ENCODE peak calls at places on chromosome 16, in ten cellular contexts. S is dorsolateral prefrontal cortex, U is prostate gland, Y is ovary, P is testis, Q is AG04450, G is tibial artery, I is right lobe of liver, O is psoas muscle, W is heart right ventricle. Z is an unnamed sample.
A peak's percentile ranks its signal among the peaks of the same experiment; 100 is the strongest.

GRCh38 chr16:77262971-77263370 is 63.8 kb downstream of the SYCE1L start:
- DNase-seq in P (no peak), O (no peak), Q (no peak), W (no peak), S (no peak), G (no peak), Y (no peak), U (no peak), I (no peak), Z (no peak)

GRCh38 chr16:12406840-12407690 is 396.6 kb downstream of the CPPED1 start:
- DNase-seq in U (no peak), P (no peak), W (no peak), Q (no peak), O (no peak), Y (no peak), G (no peak), S (no peak), I (no peak), Z (no peak)

GRCh38 chr16:67718668-67719047 is 458 bp downstream of the GFOD2 start:
- DNase-seq in W (no peak), S (no peak), U (no peak), O (no peak), P (peak; percentile 20), G (no peak), I (no peak), Q (no peak), Y (no peak), Z (no peak)

GRCh38 chr16:66512589-66513404 is 37.1 kb downstream of the TK2 start:
- DNase-seq in O (no peak), Y (no peak), Q (no peak), G (peak; percentile 67), S (no peak), U (no peak), P (no peak), W (no peak), I (peak; percentile 67), Z (no peak)

GRCh38 chr16:57115504-57116182 is 23.3 kb downstream of the CPNE2 start:
- DNase-seq in Q (no peak), G (peak; percentile 59), I (peak; percentile 70), W (peak; percentile 80), P (peak; percentile 81), U (peak; percentile 32), O (peak; percentile 68), S (peak; percentile 90), Y (peak; percentile 49), Z (peak; percentile 51)

GRCh38 chr16:84239910-84240309 is at the start of gene KCNG4:
- DNase-seq in O (no peak), W (no peak), Y (no peak), U (no peak), G (no peak), I (no peak), Q (no peak), S (no peak), P (no peak), Z (no peak)

GRCh38 chr16:29993903-29994612 is 1.4 kb downstream of the HIRIP3 start:
- DNase-seq in W (no peak), U (no peak), I (no peak), P (no peak), Q (no peak), Y (no peak), S (no peak), O (no peak), G (no peak), Z (no peak)

GRCh38 chr16:53692146-53692545 is 11.5 kb downstream of the RPGRIP1L start:
- DNase-seq in Q (no peak), P (no peak), G (no peak), W (no peak), O (no peak), I (no peak), Y (no peak), U (no peak), S (no peak), Z (no peak)

GRCh38 chr16:12538667-12539081 is 265.0 kb downstream of the CPPED1 start:
- DNase-seq in W (no peak), G (no peak), Y (no peak), O (no peak), Q (no peak), S (no peak), U (no peak), I (no peak), P (no peak), Z (no peak)

GRCh38 chr16:31090540-31090939 is 1.8 kb upstream of the PRSS53 start:
- DNase-seq in G (no peak), Q (no peak), O (peak; percentile 24), Y (no peak), W (no peak), S (no peak), I (no peak), P (no peak), U (no peak), Z (no peak)

GRCh38 chr16:31094088-31094423 is 541 bp downstream of the VKORC1 start:
- DNase-seq in U (no peak), W (no peak), G (peak; percentile 32), I (peak; percentile 52), O (no peak), P (peak; percentile 53), Q (no peak), Y (no peak), S (no peak), Z (no peak)

GRCh38 chr16:31092330-31092729 is 2.3 kb downstream of the VKORC1 start:
- DNase-seq in W (no peak), G (no peak), P (no peak), U (no peak), Q (no peak), O (peak; percentile 25), Y (no peak), S (no peak), I (no peak), Z (no peak)

GRCh38 chr16:31093132-31093703 is 1.4 kb downstream of the VKORC1 start:
- DNase-seq in Y (no peak), U (no peak), W (no peak), G (no peak), I (peak; percentile 82), O (peak; percentile 59), Q (no peak), P (no peak), S (no peak), Z (peak; percentile 23)

GRCh38 chr16:31094424-31095120 is at the start of gene VKORC1:
- DNase-seq in S (peak; percentile 96), Y (peak; percentile 94), U (peak; percentile 96), I (peak; percentile 98), P (peak; percentile 97), Q (peak; percentile 92), O (peak; percentile 97), G (peak; percentile 96), W (peak; percentile 93), Z (peak; percentile 94)
- H3K27ac ChIP-seq in S (peak within 1 kb of the TSS; percentile 94), Y (peak within 1 kb of the TSS; percentile 83), U (peak within 1 kb of the TSS; percentile 82), I (peak within 1 kb of the TSS; percentile 90), P (peak within 1 kb of the TSS; percentile 82), Q (peak within 1 kb of the TSS; percentile 81), O (peak within 1 kb of the TSS; percentile 94), G (peak within 1 kb of the TSS; percentile 97), W (peak within 1 kb of the TSS; percentile 51), Z (peak within 1 kb of the TSS; percentile 84)

DNA sequence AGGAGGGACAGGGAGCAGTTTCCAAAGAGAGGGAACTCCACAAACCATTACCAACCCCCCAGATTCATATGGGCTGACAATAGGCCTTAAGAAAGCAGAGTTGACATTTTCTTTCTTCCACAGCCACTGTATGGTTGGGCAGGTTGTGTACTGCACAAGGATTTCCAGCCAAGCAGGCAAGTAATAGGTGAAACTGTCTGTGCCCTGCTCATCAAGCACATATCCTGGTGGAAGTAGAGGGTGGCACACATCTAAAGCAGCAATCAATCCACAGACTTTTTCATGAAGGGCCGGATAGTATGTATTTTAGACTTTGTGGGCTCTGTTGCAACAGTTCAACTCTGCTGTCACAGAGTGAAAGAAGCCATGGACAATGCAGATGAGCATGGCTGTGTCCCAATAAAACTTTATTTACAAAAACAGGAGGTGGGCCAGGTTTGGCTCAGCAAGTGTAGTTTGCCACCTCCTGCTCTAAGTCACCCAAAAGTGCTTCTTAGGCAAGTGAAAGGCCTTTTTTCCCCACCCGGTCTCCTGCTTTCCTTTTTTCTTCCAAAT is 63.4 kb downstream of the SNX20 start:
- DNase-seq in Q (no peak), Y (no peak), I (no peak), G (no peak), O (no peak), S (no peak), P (no peak), W (no peak), U (no peak), Z (no peak)
- H3K27ac ChIP-seq in Q (no peak overlapping the region), Y (no peak overlapping the region), I (no peak overlapping the region), G (peak overlapping the region; percentile 31), O (no peak overlapping the region), S (no peak overlapping the region), P (no peak overlapping the region), W (no peak overlapping the region), U (no peak overlapping the region), Z (no peak overlapping the region)

GRCh38 chr16:55630774-55631173 is 25.0 kb upstream of the SLC6A2 start:
- DNase-seq in S (no peak), I (no peak), G (no peak), U (no peak), Q (no peak), O (no peak), Y (no peak), W (no peak), P (no peak), Z (no peak)

GRCh38 chr16:55632259-55632658 is 23.5 kb upstream of the SLC6A2 start:
- DNase-seq in Q (no peak), P (no peak), W (no peak), Y (no peak), G (no peak), O (no peak), S (no peak), U (no peak), I (no peak), Z (no peak)

GRCh38 chr16:55638256-55638655 is 17.5 kb upstream of the SLC6A2 start:
- DNase-seq in S (no peak), O (no peak), Y (no peak), P (no peak), I (no peak), Q (no peak), W (no peak), G (no peak), U (no peak), Z (no peak)

GRCh38 chr16:55628306-55628968 is 27.4 kb upstream of the SLC6A2 start:
- DNase-seq in Y (no peak), I (no peak), P (no peak), Q (no peak), U (no peak), G (no peak), W (no peak), O (no peak), S (no peak), Z (no peak)

DNA sequence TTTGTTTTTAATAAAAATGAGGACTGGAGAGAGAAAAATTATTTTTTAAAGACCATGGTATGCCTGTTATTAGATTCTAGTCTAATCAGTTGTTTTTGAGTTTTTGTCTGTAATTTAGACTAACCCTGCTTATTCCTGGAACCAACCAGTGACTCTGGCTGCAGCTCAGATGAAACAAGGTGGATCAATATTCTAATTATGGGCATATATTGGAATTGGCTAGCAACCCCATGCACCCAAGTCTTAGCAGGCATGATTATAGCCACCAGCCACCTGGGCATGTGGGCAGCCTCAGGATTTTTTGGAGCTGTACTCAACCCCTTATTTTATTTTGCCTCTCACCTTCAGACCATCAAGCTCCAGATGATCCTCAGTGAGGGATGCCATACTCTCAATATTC is 21.6 kb upstream of the SLC6A2 start:
- DNase-seq in W (no peak), Y (no peak), G (no peak), O (no peak), U (no peak), I (no peak), P (no peak), Q (no peak), S (no peak), Z (no peak)
- H3K27ac ChIP-seq in W (no peak overlapping the region), Y (no peak overlapping the region), G (no peak overlapping the region), O (no peak overlapping the region), U (no peak overlapping the region), I (no peak overlapping the region), P (no peak overlapping the region), Q (no peak overlapping the region), S (no peak overlapping the region), Z (no peak overlapping the region)

GRCh38 chr16:74456290-74456625 is 35.0 kb upstream of the CLEC18B start:
- DNase-seq in I (no peak), W (no peak), U (no peak), Y (no peak), Q (no peak), O (no peak), P (no peak), G (no peak), S (no peak), Z (no peak)
- H3K27ac ChIP-seq in I (no peak overlapping the region), W (no peak overlapping the region), U (no peak overlapping the region), Y (no peak overlapping the region), Q (no peak overlapping the region), O (no peak overlapping the region), P (no peak overlapping the region), G (no peak overlapping the region), S (no peak overlapping the region), Z (peak overlapping the region; percentile 74)